ENCODE peak calls at places on chromosomes 3 and 15, in ten cellular contexts. D, H, J, Z, K, N, M, T, V and X are unnamed samples.

GRCh38 chr3:105611304-105612192 is 244.8 kb downstream of the ALCAM start:
- DNase-seq in K (peak; percentile 24), M (no peak), T (peak; percentile 95), V (peak; percentile 64), J (peak; percentile 17), Z (no peak), H (no peak), D (peak; percentile 17), N (no peak), X (no peak)

GRCh38 chr15:62742409-62743171 is 300.0 kb upstream of the TPM1 start:
- DNase-seq in D (peak; percentile 88), H (peak; percentile 90), K (peak; percentile 42), J (peak; percentile 84), V (peak; percentile 63), Z (peak; percentile 53), N (peak; percentile 97), T (peak; percentile 39), M (peak; percentile 93), X (peak; percentile 86)

GRCh38 chr15:89665449-89666146 is 10.3 kb upstream of the KIF7 start:
- DNase-seq in N (peak; percentile 78), K (peak; percentile 46), Z (peak; percentile 56), T (no peak), M (peak; percentile 58), V (peak; percentile 64), D (peak; percentile 74), J (peak; percentile 76), H (peak; percentile 59), X (peak; percentile 52)

GRCh38 chr3:177827517-177828249 is 630.4 kb upstream of the TBL1XR1 start:
- DNase-seq in J (no peak), T (peak; percentile 93), N (peak; percentile 81), M (peak; percentile 88), K (no peak), D (peak; percentile 64), Z (no peak), H (peak; percentile 91), V (peak; percentile 29), X (peak; percentile 96)

GRCh38 chr3:156605686-156606605 is 51.0 kb upstream of the SSR3 start:
- DNase-seq in H (peak; percentile 69), V (peak; percentile 31), M (peak; percentile 70), D (peak; percentile 74), K (peak; percentile 90), J (peak; percentile 84), T (peak; percentile 82), N (peak; percentile 85), Z (no peak), X (peak; percentile 82)

GRCh38 chr15:68346986-68347385 is 69.4 kb downstream of the FEM1B start:
- DNase-seq in H (peak; percentile 32), K (no peak), T (no peak), D (no peak), V (no peak), M (no peak), Z (no peak), J (no peak), N (no peak), X (no peak)

GRCh38 chr3:127034990-127035652 is 52.2 kb downstream of the PLXNA1 start:
- DNase-seq in J (no peak), K (no peak), T (no peak), V (no peak), H (no peak), D (no peak), M (no peak), Z (no peak), N (no peak), X (no peak)

GRCh38 chr15:64089553-64090280 is 3.9 kb downstream of the CIAO2A start:
- DNase-seq in V (no peak), T (no peak), M (no peak), H (no peak), K (peak; percentile 40), J (no peak), N (no peak), D (no peak), Z (no peak), X (no peak)

DNA sequence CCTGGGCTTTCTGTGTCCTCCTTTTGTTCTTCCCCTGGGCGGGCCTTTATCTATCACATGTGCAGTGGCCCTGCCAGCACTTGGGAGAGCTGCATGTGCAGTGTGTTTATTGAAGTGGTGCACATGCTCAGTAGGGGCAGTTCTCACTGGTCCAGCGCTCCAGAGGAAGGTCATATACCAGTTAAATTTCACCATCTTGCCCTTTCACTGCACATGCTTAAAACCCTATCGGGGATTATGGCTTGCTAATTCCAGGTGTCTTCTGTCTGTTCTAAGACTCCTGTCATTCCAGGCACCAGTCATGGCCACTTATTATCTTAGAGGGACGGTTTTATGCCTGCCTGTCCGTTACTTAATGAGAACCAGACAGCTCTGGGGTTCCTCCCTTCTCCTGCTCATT is 52.2 kb downstream of the ROPN1B start:
- DNase-seq in Z (peak; percentile 45), N (peak; percentile 15), K (no peak), T (no peak), D (no peak), M (peak; percentile 12), H (no peak), J (peak; percentile 2), V (no peak), X (no peak)
- H3K4me3 ChIP-seq in Z (no peak overlapping the region), N (no peak overlapping the region), K (no peak overlapping the region), T (no peak overlapping the region), D (no peak overlapping the region), M (no peak overlapping the region), H (no peak overlapping the region), J (peak overlapping the region; percentile 16), V (no peak overlapping the region), X (no peak overlapping the region)

GRCh38 chr3:76372497-76372896 is 587.1 kb upstream of the ZNF717 start:
- DNase-seq in J (no peak), H (peak; percentile 80), N (peak; percentile 8), T (no peak), K (no peak), Z (no peak), M (no peak), D (no peak), V (no peak), X (no peak)

GRCh38 chr3:76367281-76367680 is 581.9 kb upstream of the ZNF717 start:
- DNase-seq in D (no peak), T (no peak), J (no peak), Z (no peak), H (peak; percentile 85), M (peak; percentile 34), N (peak; percentile 14), K (no peak), V (no peak), X (peak; percentile 75)

GRCh38 chr3:76370749-76371148 is 585.4 kb upstream of the ZNF717 start:
- DNase-seq in D (no peak), J (no peak), H (peak; percentile 62), M (no peak), K (no peak), Z (no peak), V (no peak), N (no peak), T (no peak), X (peak; percentile 34)

GRCh38 chr3:76365284-76365683 is 579.9 kb upstream of the ZNF717 start:
- DNase-seq in K (no peak), Z (no peak), T (no peak), N (peak; percentile 11), J (no peak), H (peak; percentile 11), M (no peak), V (no peak), D (no peak), X (peak; percentile 43)

DNA sequence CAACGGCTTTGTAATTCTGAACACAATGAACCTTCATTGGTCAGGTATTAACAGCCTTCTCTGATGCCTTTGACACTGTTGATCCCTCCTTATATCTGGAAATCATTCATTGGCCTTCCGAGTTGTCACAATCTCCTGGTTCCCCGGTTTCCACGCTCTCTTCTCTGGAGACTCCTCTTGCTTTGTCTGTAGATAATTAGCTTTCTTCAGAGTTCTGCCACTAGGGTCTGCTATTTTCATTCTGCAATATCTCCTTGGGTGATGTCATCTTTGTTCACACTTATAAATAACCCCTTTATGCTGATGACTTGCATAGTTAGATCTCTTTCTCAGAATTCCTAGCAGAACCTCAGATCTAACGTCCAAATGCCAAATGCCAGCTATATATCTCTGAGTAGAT is 583.8 kb upstream of the ZNF717 start:
- DNase-seq in D (peak; percentile 10), T (no peak), M (peak; percentile 7), N (peak; percentile 43), K (no peak), H (peak; percentile 69), V (no peak), J (peak; percentile 57), Z (no peak), X (peak; percentile 82)
- TF ChIP-seq CTCF in D (no peak), T (peak; percentile 26), M (no peak), N (no peak), K (no peak), H (peak; percentile 68), V (no peak), J (peak; percentile 54), Z (peak; percentile 57), X (peak; percentile 73)

GRCh38 chr3:17466028-17466427 is 276.4 kb downstream of the TBC1D5 start:
- DNase-seq in K (no peak), H (peak; percentile 39), J (no peak), N (peak; percentile 8), T (no peak), M (peak; percentile 6), V (no peak), D (no peak), Z (no peak), X (peak; percentile 28)
- H3K4me3 ChIP-seq in K (no peak overlapping the region), H (no peak overlapping the region), J (no peak overlapping the region), N (no peak overlapping the region), T (no peak overlapping the region), M (no peak overlapping the region), V (no peak overlapping the region), D (no peak overlapping the region), Z (no peak overlapping the region), X (no peak overlapping the region)

GRCh38 chr15:57867970-57868791 is 161.7 kb downstream of the POLR2M start:
- DNase-seq in H (no peak), V (no peak), M (no peak), N (no peak), T (no peak), K (no peak), D (no peak), Z (no peak), J (no peak), X (no peak)

GRCh38 chr15:57862761-57863160 is 156.2 kb downstream of the POLR2M start:
- DNase-seq in Z (no peak), M (no peak), V (no peak), J (no peak), N (no peak), H (no peak), D (no peak), K (no peak), T (no peak), X (no peak)

GRCh38 chr15:57866149-57866736 is 159.7 kb downstream of the POLR2M start:
- DNase-seq in D (peak; percentile 71), M (peak; percentile 71), V (peak; percentile 67), T (no peak), K (peak; percentile 66), H (peak; percentile 15), Z (peak; percentile 64), N (peak; percentile 58), J (peak; percentile 87), X (peak; percentile 62)

GRCh38 chr15:57861805-57862586 is 155.5 kb downstream of the POLR2M start:
- DNase-seq in H (peak; percentile 64), J (no peak), N (peak; percentile 92), Z (no peak), V (no peak), M (peak; percentile 79), K (no peak), T (no peak), D (peak; percentile 55), X (peak; percentile 82)

DNA sequence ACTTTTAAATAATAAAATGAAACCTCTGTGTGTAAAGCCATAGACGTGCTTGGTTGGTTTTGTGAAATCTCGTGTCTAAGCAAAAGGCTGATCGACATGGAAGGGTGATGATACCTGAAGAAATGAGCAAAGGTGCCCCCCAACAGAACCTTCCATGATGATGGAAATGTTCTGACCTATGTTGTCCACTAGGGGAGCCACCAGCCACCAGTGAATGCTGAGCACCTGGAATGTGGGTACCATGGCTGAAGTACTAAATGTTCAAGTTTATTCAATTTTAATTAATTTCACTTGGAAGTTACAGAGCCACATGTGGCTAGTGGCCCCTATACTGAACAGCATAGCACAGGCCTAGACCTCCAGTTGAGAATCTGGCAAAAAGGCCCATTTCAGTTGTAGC is 158.8 kb downstream of the POLR2M start:
- DNase-seq in H (no peak), D (peak; percentile 13), T (no peak), J (peak; percentile 68), N (no peak), K (no peak), V (no peak), Z (peak; percentile 12), M (peak; percentile 8), X (peak; percentile 8)
- TF ChIP-seq CTCF in H (peak; percentile 17), D (peak; percentile 40), T (peak; percentile 27), J (peak; percentile 73), N (peak; percentile 39), K (peak; percentile 24), V (peak; percentile 31), Z (peak; percentile 56), M (peak; percentile 52), X (peak; percentile 63)